ENCODE peak calls at places on chromosomes 3 and 15, in five cellular contexts. K is mammary epithelial cell, O is amniotic epithelial cell, P is HS-5, N is Peyer's patch. S is an unnamed sample.

GRCh38 chr15:71448688-71449114 is 333.4 kb downstream of the THSD4 start:
- DNase-seq in P (peak), K (peak), N (no peak), O (peak), S (peak)

GRCh38 chr3:194382196-194382891 is 12.8 kb upstream of the LRRC15 start:
- DNase-seq in P (no peak), O (no peak), K (no peak), N (peak), S (no peak)

GRCh38 chr3:46706771-46707582 is 5.8 kb downstream of the TMIE start:
- DNase-seq in P (no peak), K (no peak), O (no peak), N (no peak), S (no peak)

GRCh38 chr3:73536952-73537351 is 87.8 kb downstream of the PDZRN3 start:
- DNase-seq in P (no peak), K (no peak), O (no peak), N (no peak), S (no peak)

GRCh38 chr3:127216415-127217261 is 23.7 kb downstream of the PRR23E start:
- DNase-seq in K (no peak), P (no peak), O (no peak), N (no peak), S (no peak)

GRCh38 chr3:173584093-173584833 is 186.7 kb downstream of the NLGN1 start:
- DNase-seq in O (peak), P (peak), N (no peak), K (no peak), S (no peak)

GRCh38 chr15:40075298-40076044 is 33.2 kb downstream of the BMF start:
- DNase-seq in N (no peak), P (no peak), K (no peak), O (no peak), S (no peak)

GRCh38 chr3:149472393-149472792 is 2.1 kb upstream of the TM4SF4 start:
- DNase-seq in O (no peak), K (no peak), P (no peak), N (no peak), S (no peak)

GRCh38 chr3:25588441-25589103 is 76.1 kb downstream of the TOP2B start:
- DNase-seq in O (peak), N (no peak), P (no peak), K (no peak), S (no peak)

GRCh38 chr3:21795152-21795837 is 44.3 kb upstream of the ZNF385D start:
- DNase-seq in O (no peak), P (no peak), K (no peak), N (no peak), S (no peak)

GRCh38 chr3:160150525-160150924 is 74.7 kb upstream of the C3orf80 start:
- DNase-seq in K (no peak), O (peak), P (peak), N (no peak), S (no peak)

GRCh38 chr3:23035927-23036640 is 167.0 kb upstream of the UBE2E2 start:
- DNase-seq in P (no peak), K (no peak), O (no peak), N (no peak), S (no peak)

GRCh38 chr3:71305246-71306206 is 278.0 kb downstream of the FOXP1 start:
- DNase-seq in O (peak), P (no peak), N (no peak), K (peak), S (no peak)

GRCh38 chr3:52095990-52096775 is 39.8 kb upstream of the DUSP7 start:
- DNase-seq in N (no peak), O (peak), P (no peak), K (peak), S (no peak)

GRCh38 chr3:83567935-83568334 is 1390.9 kb upstream of the CADM2 start:
- DNase-seq in O (no peak), K (no peak), P (no peak), N (no peak), S (no peak)

GRCh38 chr15:82709081-82709420 is 624 bp downstream of the AP3B2 start:
- DNase-seq in O (peak), P (no peak), K (peak), N (no peak), S (no peak)

S was measured in HS-27A.